ENCODE peak calls at places on chromosome 21, in nine cellular contexts. Y is NCI-H526; A is CD4-positive, alpha-beta memory T cell; E is T-helper 2 cell; U is activated naive CD4-positive, alpha-beta T cell; L is fibroblast of lung; I is body of pancreas; M is CD8-positive, alpha-beta memory T cell; P is colonic mucosa. R is an unnamed sample.

GRCh38 chr21:44054710-44055109 is 42.6 kb downstream of the TRAPPC10 start:
- DNase-seq in Y (no peak), I (no peak), E (no peak), U (no peak), L (peak), A (no peak), M (no peak), P (no peak), R (peak)

GRCh38 chr21:45880097-45881068 is 101.2 kb upstream of the COL6A1 start:
- DNase-seq in U (peak), M (peak), P (peak), E (peak), L (peak), Y (peak), A (peak), I (peak), R (peak)

GRCh38 chr21:23217597-23217996 is 2219.4 kb downstream of the NCAM2 start:
- DNase-seq in A (no peak), Y (peak), I (no peak), E (no peak), M (no peak), U (no peak), P (no peak), L (no peak), R (no peak)

GRCh38 chr21:26845066-26845749 is at the start of gene ADAMTS1:
- DNase-seq in Y (peak), P (peak), L (peak), I (peak), A (no peak), U (no peak), M (no peak), E (no peak), R (no peak)

GRCh38 chr21:41478319-41479177 is 29.4 kb downstream of the TMPRSS2 start:
- DNase-seq in U (no peak), L (no peak), A (no peak), P (peak), I (no peak), Y (no peak), E (no peak), M (no peak), R (no peak)

GRCh38 chr21:17981060-17981459 is 161.9 kb upstream of the C21orf91 start:
- DNase-seq in P (no peak), I (no peak), U (no peak), L (no peak), E (no peak), A (no peak), M (no peak), Y (no peak), R (no peak)

GRCh38 chr21:44869860-44870747 is 3.4 kb downstream of the PTTG1IP start:
- DNase-seq in U (no peak), Y (no peak), L (peak), P (no peak), A (peak), I (peak), E (no peak), M (no peak), R (peak)

GRCh38 chr21:38822754-38823374 is 17.1 kb downstream of the ETS2 start:
- DNase-seq in E (no peak), Y (no peak), U (no peak), M (no peak), P (peak), L (peak), A (no peak), I (no peak), R (no peak)

GRCh38 chr21:35227774-35228173 is 178.7 kb upstream of the RUNX1 start:
- DNase-seq in E (no peak), M (no peak), A (no peak), I (no peak), U (no peak), P (no peak), L (no peak), Y (peak), R (no peak)

GRCh38 chr21:31034378-31034777 is 3.9 kb downstream of the KRTAP19-8 start:
- DNase-seq in P (no peak), E (no peak), A (no peak), U (no peak), L (no peak), M (no peak), Y (no peak), I (no peak), R (no peak)

GRCh38 chr21:43934716-43935705 is 70.0 kb downstream of the AGPAT3 start:
- DNase-seq in A (no peak), E (no peak), P (no peak), I (no peak), U (no peak), Y (no peak), M (no peak), L (no peak), R (no peak)

GRCh38 chr21:17442174-17442573 is 70.7 kb upstream of the CXADR start:
- DNase-seq in L (no peak), U (no peak), M (no peak), A (no peak), I (no peak), P (no peak), Y (no peak), E (no peak), R (no peak)

GRCh38 chr21:33434770-33435360 is 31.7 kb downstream of the IFNGR2 start:
- DNase-seq in L (peak), M (no peak), U (no peak), Y (no peak), I (no peak), P (no peak), A (no peak), E (no peak), R (peak)

GRCh38 chr21:14741237-14741636 is 195.1 kb upstream of the SAMSN1 start:
- DNase-seq in U (no peak), M (no peak), E (no peak), P (no peak), Y (no peak), A (no peak), L (no peak), I (peak), R (no peak)

GRCh38 chr21:21199342-21200102 is 201.3 kb downstream of the NCAM2 start:
- DNase-seq in Y (no peak), M (no peak), E (no peak), P (no peak), U (no peak), A (no peak), I (no peak), L (no peak), R (no peak)

GRCh38 chr21:42186591-42186990 is 32.3 kb upstream of the ABCG1 start:
- DNase-seq in E (no peak), L (no peak), I (no peak), Y (no peak), U (no peak), A (no peak), M (no peak), P (no peak), R (no peak)

GRCh38 chr21:28794341-28794970 is 198.2 kb downstream of the LTN1 start:
- DNase-seq in E (no peak), L (no peak), M (no peak), Y (no peak), U (no peak), I (no peak), A (no peak), P (no peak), R (no peak)

GRCh38 chr21:28523367-28523766 is 469.3 kb downstream of the LTN1 start:
- DNase-seq in M (no peak), I (no peak), E (no peak), P (no peak), U (no peak), L (peak), A (no peak), Y (no peak), R (no peak)

GRCh38 chr21:28419110-28419509 is 573.6 kb downstream of the LTN1 start:
- DNase-seq in L (peak), Y (no peak), E (no peak), I (no peak), P (no peak), U (no peak), A (no peak), M (no peak), R (no peak)

GRCh38 chr21:38404134-38404533 is 94.1 kb downstream of the ERG start:
- DNase-seq in I (no peak), P (no peak), E (no peak), L (no peak), Y (peak), M (no peak), U (no peak), A (no peak), R (no peak)

GRCh38 chr21:46369520-46370235 is 45.7 kb downstream of the PCNT start:
- DNase-seq in L (no peak), E (no peak), Y (no peak), P (no peak), M (no peak), U (no peak), I (no peak), A (no peak), R (no peak)

GRCh38 chr21:43965911-43966585 is 46.1 kb upstream of the TRAPPC10 start:
- DNase-seq in P (no peak), E (no peak), M (no peak), U (no peak), L (no peak), A (no peak), Y (no peak), I (no peak), R (no peak)

GRCh38 chr21:46004168-46004861 is 22.7 kb downstream of the COL6A1 start:
- DNase-seq in L (no peak), E (no peak), U (no peak), I (no peak), A (no peak), Y (no peak), M (peak), P (peak), R (no peak)

GRCh38 chr21:15742052-15742451 is 12.3 kb downstream of the USP25 start:
- DNase-seq in U (no peak), M (no peak), I (no peak), E (no peak), A (no peak), L (no peak), P (no peak), Y (no peak), R (no peak)

GRCh38 chr21:34054259-34054658 is 19.1 kb upstream of the MRPS6 start:
- DNase-seq in L (no peak), A (no peak), Y (no peak), P (peak), M (no peak), I (no peak), E (no peak), U (no peak), R (no peak)

GRCh38 chr21:45914321-45914845 is 67.2 kb upstream of the COL6A1 start:
- DNase-seq in Y (no peak), U (no peak), L (no peak), M (no peak), P (no peak), E (no peak), A (no peak), I (no peak), R (no peak)

GRCh38 chr21:45208627-45208951 is 79.1 kb downstream of the POFUT2 start:
- DNase-seq in L (peak), I (no peak), A (no peak), M (no peak), U (no peak), P (no peak), E (no peak), Y (no peak), R (no peak)

GRCh38 chr21:44949161-44950015 is 9.6 kb downstream of the SLX9 start:
- DNase-seq in M (peak), Y (peak), L (peak), A (peak), I (peak), E (peak), P (peak), U (peak), R (no peak)

GRCh38 chr21:24395320-24395933 is 1211.9 kb downstream of the MRPL39 start:
- DNase-seq in L (peak), I (no peak), U (no peak), P (no peak), Y (no peak), A (no peak), M (no peak), E (no peak), R (no peak)

GRCh38 chr21:34133392-34133791 is 60.0 kb downstream of the MRPS6 start:
- DNase-seq in P (no peak), Y (no peak), A (no peak), U (no peak), E (no peak), M (no peak), I (no peak), L (no peak), R (no peak)

GRCh38 chr21:42091899-42092508 is 20.9 kb downstream of the UMODL1 start:
- DNase-seq in U (no peak), P (no peak), L (no peak), E (no peak), Y (peak), I (no peak), M (no peak), A (no peak), R (no peak)

GRCh38 chr21:40176732-40177131 is 309.5 kb downstream of the PCP4 start:
- DNase-seq in P (no peak), I (peak), U (no peak), A (no peak), L (no peak), M (no peak), E (no peak), Y (peak), R (no peak)